ENCODE peak calls at places on chromosomes 7 and 10, in four cellular contexts. One of them, this sample, is unnamed. For H3K9me3 and H3K27me3, the result is how much of the 10 kb centered on the place peaks cover.

GRCh38 chr10:110218627-110219026 is 11.2 kb downstream of the MXI1 start:
- DNase-seq in HCT116: no peak
- DNase-seq in thyroid gland: no peak
- DNase-seq in CD8-positive, alpha-beta T cell: no peak
- DNase-seq in this sample: no peak

GRCh38 chr7:99631311-99632109 is 14.8 kb downstream of the ZSCAN25 start:
- DNase-seq in HCT116: no peak
- DNase-seq in thyroid gland: no peak
- DNase-seq in CD8-positive, alpha-beta T cell: no peak
- DNase-seq in this sample: peak

GRCh38 chr7:127391591-127392181 is 822 bp downstream of the ZNF800 start:
- DNase-seq in HCT116: no peak
- DNase-seq in thyroid gland: peak
- DNase-seq in CD8-positive, alpha-beta T cell: peak
- DNase-seq in this sample: peak

GRCh38 chr10:13074562-13075451 is 25.2 kb upstream of the OPTN start:
- DNase-seq in HCT116: peak
- DNase-seq in thyroid gland: peak
- DNase-seq in CD8-positive, alpha-beta T cell: peak
- DNase-seq in this sample: peak

GRCh38 chr10:99711129-99711719 is 20.7 kb downstream of the COX15 start:
- DNase-seq in HCT116: peak
- DNase-seq in thyroid gland: no peak
- DNase-seq in CD8-positive, alpha-beta T cell: no peak
- DNase-seq in this sample: no peak

GRCh38 chr10:132886211-132887099 is 55.9 kb downstream of the CFAP46 start:
- DNase-seq in HCT116: no peak
- DNase-seq in thyroid gland: peak
- DNase-seq in CD8-positive, alpha-beta T cell: no peak
- DNase-seq in this sample: no peak

GRCh38 chr7:727104-727805 is at the start of gene PRKAR1B:
- DNase-seq in HCT116: no peak
- DNase-seq in thyroid gland: no peak
- DNase-seq in CD8-positive, alpha-beta T cell: peak
- DNase-seq in this sample: peak

GRCh38 chr10:12513775-12514663 is 164.7 kb downstream of the CAMK1D start:
- DNase-seq in HCT116: no peak
- DNase-seq in thyroid gland: no peak
- DNase-seq in CD8-positive, alpha-beta T cell: no peak
- DNase-seq in this sample: no peak

GRCh38 chr10:12777840-12778585 is 223.5 kb downstream of the CCDC3 start:
- DNase-seq in HCT116: no peak
- DNase-seq in thyroid gland: peak
- DNase-seq in CD8-positive, alpha-beta T cell: no peak
- DNase-seq in this sample: no peak

GRCh38 chr7:51249187-51249945 is 67.2 kb downstream of the COBL start:
- DNase-seq in HCT116: peak
- DNase-seq in thyroid gland: no peak
- DNase-seq in CD8-positive, alpha-beta T cell: no peak
- DNase-seq in this sample: no peak

GRCh38 chr7:45157653-45158401 is at the start of gene RAMP3:
- DNase-seq in HCT116: no peak
- DNase-seq in thyroid gland: no peak
- DNase-seq in CD8-positive, alpha-beta T cell: no peak
- DNase-seq in this sample: no peak

GRCh38 chr7:98771519-98772241 is 98.1 kb downstream of the TMEM130 start:
- DNase-seq in HCT116: no peak
- DNase-seq in thyroid gland: no peak
- DNase-seq in CD8-positive, alpha-beta T cell: no peak
- DNase-seq in this sample: peak

GRCh38 chr7:16609842-16610450 is 35.6 kb downstream of the ANKMY2 start:
- DNase-seq in HCT116: no peak
- DNase-seq in thyroid gland: no peak
- DNase-seq in CD8-positive, alpha-beta T cell: no peak
- DNase-seq in this sample: no peak

GRCh38 chr7:55020481-55020871 is 1.7 kb downstream of the EGFR start:
- DNase-seq in HCT116: no peak
- DNase-seq in thyroid gland: peak
- DNase-seq in CD8-positive, alpha-beta T cell: no peak
- DNase-seq in this sample: peak

GRCh38 chr7:3495530-3495929 is 194.5 kb downstream of the SDK1 start:
- DNase-seq in HCT116: no peak
- DNase-seq in thyroid gland: no peak
- DNase-seq in CD8-positive, alpha-beta T cell: no peak
- DNase-seq in this sample: no peak

GRCh38 chr7:14851610-14852009 is 50.9 kb downstream of the DGKB start:
- DNase-seq in HCT116: no peak
- DNase-seq in thyroid gland: no peak
- DNase-seq in CD8-positive, alpha-beta T cell: no peak
- DNase-seq in this sample: no peak

GRCh38 chr10:131822013-131822693 is 78.7 kb upstream of the PPP2R2D start:
- DNase-seq in HCT116: no peak
- DNase-seq in thyroid gland: no peak
- DNase-seq in CD8-positive, alpha-beta T cell: no peak
- DNase-seq in this sample: no peak

GRCh38 chr7:45178241-45179225 is 20.9 kb downstream of the RAMP3 start:
- DNase-seq in HCT116: peak
- DNase-seq in thyroid gland: no peak
- DNase-seq in CD8-positive, alpha-beta T cell: no peak
- DNase-seq in this sample: no peak

GRCh38 chr10:103470755-103471653 is 8.0 kb downstream of the CALHM3 start:
- DNase-seq in HCT116: no peak
- DNase-seq in thyroid gland: peak
- DNase-seq in CD8-positive, alpha-beta T cell: peak
- DNase-seq in this sample: no peak

GRCh38 chr10:83122336-83122735 is 1017.0 kb upstream of the GHITM start:
- DNase-seq in HCT116: no peak
- DNase-seq in thyroid gland: no peak
- DNase-seq in CD8-positive, alpha-beta T cell: no peak
- DNase-seq in this sample: no peak

GRCh38 chr7:55477781-55478374 is 94.4 kb downstream of the VOPP1 start:
- DNase-seq in HCT116: no peak
- DNase-seq in thyroid gland: no peak
- DNase-seq in CD8-positive, alpha-beta T cell: no peak
- DNase-seq in this sample: peak

GRCh38 chr7:64632029-64632428 is 33.9 kb upstream of the ZNF107 start:
- DNase-seq in HCT116: no peak
- DNase-seq in thyroid gland: no peak
- DNase-seq in CD8-positive, alpha-beta T cell: no peak
- DNase-seq in this sample: no peak

GRCh38 chr7:64628721-64629120 is 37.2 kb upstream of the ZNF107 start:
- DNase-seq in HCT116: no peak
- DNase-seq in thyroid gland: no peak
- DNase-seq in CD8-positive, alpha-beta T cell: no peak
- DNase-seq in this sample: no peak

GRCh38 chr7:64628192-64628591 is 37.7 kb upstream of the ZNF107 start:
- DNase-seq in HCT116: no peak
- DNase-seq in thyroid gland: no peak
- DNase-seq in CD8-positive, alpha-beta T cell: no peak
- DNase-seq in this sample: no peak

GRCh38 chr7:64633401-64633800 is 32.5 kb upstream of the ZNF107 start:
- DNase-seq in HCT116: no peak
- DNase-seq in thyroid gland: no peak
- DNase-seq in CD8-positive, alpha-beta T cell: no peak
- DNase-seq in this sample: no peak

GRCh38 chr7:64630496-64630895 is 35.4 kb upstream of the ZNF107 start:
- DNase-seq in HCT116: peak
- DNase-seq in thyroid gland: peak
- DNase-seq in CD8-positive, alpha-beta T cell: no peak
- DNase-seq in this sample: no peak
- H3K9me3 ChIP-seq in HCT116: under half
- H3K9me3 ChIP-seq in thyroid gland: under half
- H3K9me3 ChIP-seq in CD8-positive, alpha-beta T cell: under half
- H3K9me3 ChIP-seq in this sample: under half

DNA sequence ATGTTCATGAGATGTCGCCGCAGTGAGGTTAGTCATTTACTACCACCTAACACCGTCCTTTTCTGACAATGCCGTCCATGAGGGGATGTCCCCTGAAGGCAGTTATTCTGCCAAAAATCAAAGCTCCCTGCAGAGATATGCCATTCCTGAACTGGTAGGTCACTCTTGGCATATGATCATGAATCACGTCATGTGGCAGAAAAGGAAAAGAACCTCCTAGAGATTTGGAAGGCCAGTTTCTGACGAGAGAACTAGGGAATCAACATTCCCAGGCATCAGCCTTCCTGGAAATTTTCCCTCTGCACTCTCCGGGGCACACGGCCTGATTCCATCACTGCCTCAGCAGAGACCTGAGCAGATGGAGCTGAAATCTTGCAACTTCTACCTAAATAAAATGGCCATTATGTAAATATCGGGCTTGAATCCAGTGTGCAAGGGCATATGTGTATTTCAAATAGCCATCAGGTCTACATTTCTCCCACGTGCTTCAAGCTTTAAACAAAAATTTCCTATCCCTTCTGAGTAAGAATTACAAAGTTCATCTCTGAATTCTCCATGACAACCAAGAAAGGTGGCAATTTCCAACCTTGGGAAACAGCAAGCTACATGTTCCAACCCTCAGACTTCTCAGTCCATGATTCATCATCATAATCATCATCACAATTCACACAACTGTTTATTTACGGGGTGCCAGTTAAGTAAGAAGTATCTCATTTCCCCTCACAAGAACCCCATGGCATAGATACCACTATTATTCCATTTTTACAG is 46.5 kb downstream of the AMPH start:
- DNase-seq in HCT116: no peak
- DNase-seq in thyroid gland: no peak
- DNase-seq in CD8-positive, alpha-beta T cell: no peak
- DNase-seq in this sample: peak
- H3K4me3 ChIP-seq in HCT116: no peak
- H3K4me3 ChIP-seq in thyroid gland: no peak
- H3K4me3 ChIP-seq in CD8-positive, alpha-beta T cell: no peak
- H3K4me3 ChIP-seq in this sample: no peak

DNA sequence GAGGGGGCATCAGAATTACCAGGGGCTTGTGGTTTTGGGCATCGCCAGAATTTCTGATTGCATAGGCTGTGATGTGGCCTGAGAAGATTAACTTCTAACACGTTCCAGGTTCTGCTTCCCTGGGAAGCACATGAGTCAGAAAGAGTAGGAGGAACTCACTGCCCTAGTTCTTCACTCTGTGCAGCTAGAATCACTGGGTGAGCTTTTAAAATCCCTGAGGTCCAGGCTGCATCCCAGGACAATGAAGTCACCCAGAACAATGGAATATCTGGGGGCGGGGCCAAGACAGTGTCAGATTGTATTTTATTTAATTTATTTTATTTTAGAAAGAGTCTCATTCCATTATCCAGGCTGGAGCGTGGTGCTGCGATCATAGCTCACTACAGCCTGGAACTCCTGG is 636.5 kb downstream of the CALN1 start:
- DNase-seq in HCT116: no peak
- DNase-seq in thyroid gland: no peak
- DNase-seq in CD8-positive, alpha-beta T cell: no peak
- DNase-seq in this sample: peak
- H3K27me3 ChIP-seq in HCT116: under half
- H3K27me3 ChIP-seq in thyroid gland: under half
- H3K27me3 ChIP-seq in CD8-positive, alpha-beta T cell: under half
- H3K27me3 ChIP-seq in this sample: under half

DNA sequence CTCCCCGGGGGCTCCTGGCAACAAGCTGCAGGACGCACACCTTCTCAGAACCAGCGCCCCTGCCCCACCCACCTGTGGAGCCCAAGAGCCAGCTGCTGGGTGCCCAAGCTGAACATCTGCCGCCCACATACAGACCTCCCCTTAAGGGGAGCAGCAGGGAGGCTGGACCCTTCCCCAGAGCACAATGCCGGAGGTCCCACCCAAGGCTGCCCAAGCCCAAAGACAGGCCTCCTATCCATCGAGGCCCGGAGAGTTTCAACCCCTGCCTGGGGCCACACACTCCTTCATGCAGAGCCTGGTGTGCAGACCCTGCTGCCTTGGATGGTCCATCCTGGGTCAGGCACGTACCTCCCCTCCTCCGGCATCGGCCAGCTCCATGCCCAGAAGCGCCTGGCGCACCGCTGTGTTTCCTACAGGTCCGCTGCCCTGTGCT is 48.7 kb downstream of the VIPR2 start:
- DNase-seq in HCT116: no peak
- DNase-seq in thyroid gland: no peak
- DNase-seq in CD8-positive, alpha-beta T cell: peak
- DNase-seq in this sample: no peak
- H3K9me3 ChIP-seq in HCT116: under half
- H3K9me3 ChIP-seq in thyroid gland: under half
- H3K9me3 ChIP-seq in CD8-positive, alpha-beta T cell: under half
- H3K9me3 ChIP-seq in this sample: under half

GRCh38 chr10:124065382-124066155 is 27.8 kb downstream of the CHST15 start:
- DNase-seq in HCT116: no peak
- DNase-seq in thyroid gland: no peak
- DNase-seq in CD8-positive, alpha-beta T cell: no peak
- DNase-seq in this sample: no peak

GRCh38 chr10:124068929-124069328 is 24.5 kb downstream of the CHST15 start:
- DNase-seq in HCT116: no peak
- DNase-seq in thyroid gland: no peak
- DNase-seq in CD8-positive, alpha-beta T cell: no peak
- DNase-seq in this sample: no peak

GRCh38 chr10:124066744-124067714 is 26.4 kb downstream of the CHST15 start:
- DNase-seq in HCT116: no peak
- DNase-seq in thyroid gland: no peak
- DNase-seq in CD8-positive, alpha-beta T cell: no peak
- DNase-seq in this sample: no peak

GRCh38 chr10:124069341-124069740 is 24.1 kb downstream of the CHST15 start:
- DNase-seq in HCT116: no peak
- DNase-seq in thyroid gland: no peak
- DNase-seq in CD8-positive, alpha-beta T cell: no peak
- DNase-seq in this sample: no peak

GRCh38 chr10:124067825-124068400 is 25.5 kb downstream of the CHST15 start:
- DNase-seq in HCT116: no peak
- DNase-seq in thyroid gland: no peak
- DNase-seq in CD8-positive, alpha-beta T cell: no peak
- DNase-seq in this sample: no peak
- H3K4me3 ChIP-seq in HCT116: no peak
- H3K4me3 ChIP-seq in thyroid gland: no peak
- H3K4me3 ChIP-seq in CD8-positive, alpha-beta T cell: no peak
- H3K4me3 ChIP-seq in this sample: no peak